ENCODE peak calls at places on chromosomes 13 and 19, in ten cellular contexts. One of them, this sample, is unnamed.

GRCh38 chr13:23681253-23681652 is 111.0 kb downstream of the TNFRSF19 start:
- DNase-seq in SHP77: no peak
- DNase-seq in choroid plexus epithelial cell: peak
- DNase-seq in cardiac fibroblast: peak
- DNase-seq in NCI-H1417 treated with DMSO at 0.1 percent for 48 hours: no peak
- DNase-seq in GM04504: peak
- DNase-seq in AG08396: no peak
- DNase-seq in stimulated activated CD4-positive, alpha-beta T cell treated with anti-CD3 and anti-CD28 coated beads, TNF-alpha, amount 100 ng/mL, for 24 hours: no peak
- DNase-seq in stomach: no peak
- DNase-seq in M059J: no peak
- DNase-seq in this sample: no peak

GRCh38 chr13:113458218-113459065 is 5.2 kb upstream of the ADPRHL1 start:
- DNase-seq in stomach: no peak
- DNase-seq in AG08396: peak
- DNase-seq in NCI-H1417 treated with DMSO at 0.1 percent for 48 hours: no peak
- DNase-seq in choroid plexus epithelial cell: peak
- DNase-seq in M059J: no peak
- DNase-seq in stimulated activated CD4-positive, alpha-beta T cell treated with anti-CD3 and anti-CD28 coated beads, TNF-alpha, amount 100 ng/mL, for 24 hours: no peak
- DNase-seq in SHP77: no peak
- DNase-seq in cardiac fibroblast: peak
- DNase-seq in GM04504: no peak
- DNase-seq in this sample: peak

GRCh38 chr13:31043891-31044657 is 111.6 kb downstream of the TEX26 start:
- DNase-seq in stimulated activated CD4-positive, alpha-beta T cell treated with anti-CD3 and anti-CD28 coated beads, TNF-alpha, amount 100 ng/mL, for 24 hours: peak
- DNase-seq in AG08396: peak
- DNase-seq in SHP77: peak
- DNase-seq in stomach: peak
- DNase-seq in GM04504: peak
- DNase-seq in NCI-H1417 treated with DMSO at 0.1 percent for 48 hours: peak
- DNase-seq in M059J: peak
- DNase-seq in choroid plexus epithelial cell: peak
- DNase-seq in cardiac fibroblast: peak
- DNase-seq in this sample: peak

GRCh38 chr19:45539460-45539859 is 32.2 kb downstream of the VASP start:
- DNase-seq in choroid plexus epithelial cell: no peak
- DNase-seq in AG08396: no peak
- DNase-seq in M059J: no peak
- DNase-seq in cardiac fibroblast: no peak
- DNase-seq in GM04504: no peak
- DNase-seq in SHP77: no peak
- DNase-seq in stomach: no peak
- DNase-seq in NCI-H1417 treated with DMSO at 0.1 percent for 48 hours: no peak
- DNase-seq in stimulated activated CD4-positive, alpha-beta T cell treated with anti-CD3 and anti-CD28 coated beads, TNF-alpha, amount 100 ng/mL, for 24 hours: no peak
- DNase-seq in this sample: no peak

GRCh38 chr13:99320693-99321481 is 13.7 kb upstream of the GPR183 start:
- DNase-seq in stimulated activated CD4-positive, alpha-beta T cell treated with anti-CD3 and anti-CD28 coated beads, TNF-alpha, amount 100 ng/mL, for 24 hours: no peak
- DNase-seq in M059J: peak
- DNase-seq in choroid plexus epithelial cell: peak
- DNase-seq in stomach: no peak
- DNase-seq in cardiac fibroblast: peak
- DNase-seq in SHP77: no peak
- DNase-seq in AG08396: no peak
- DNase-seq in NCI-H1417 treated with DMSO at 0.1 percent for 48 hours: no peak
- DNase-seq in GM04504: peak
- DNase-seq in this sample: peak

GRCh38 chr13:29583073-29583785 is 12.3 kb downstream of the SLC7A1 start:
- DNase-seq in GM04504: no peak
- DNase-seq in choroid plexus epithelial cell: peak
- DNase-seq in SHP77: no peak
- DNase-seq in AG08396: peak
- DNase-seq in cardiac fibroblast: no peak
- DNase-seq in NCI-H1417 treated with DMSO at 0.1 percent for 48 hours: no peak
- DNase-seq in stimulated activated CD4-positive, alpha-beta T cell treated with anti-CD3 and anti-CD28 coated beads, TNF-alpha, amount 100 ng/mL, for 24 hours: no peak
- DNase-seq in M059J: peak
- DNase-seq in stomach: no peak
- DNase-seq in this sample: no peak

GRCh38 chr19:56332695-56333094 is 18.1 kb upstream of the ZSCAN5A start:
- DNase-seq in stimulated activated CD4-positive, alpha-beta T cell treated with anti-CD3 and anti-CD28 coated beads, TNF-alpha, amount 100 ng/mL, for 24 hours: no peak
- DNase-seq in AG08396: no peak
- DNase-seq in SHP77: no peak
- DNase-seq in stomach: no peak
- DNase-seq in GM04504: no peak
- DNase-seq in NCI-H1417 treated with DMSO at 0.1 percent for 48 hours: no peak
- DNase-seq in choroid plexus epithelial cell: no peak
- DNase-seq in cardiac fibroblast: no peak
- DNase-seq in M059J: no peak
- DNase-seq in this sample: no peak

GRCh38 chr19:17260842-17261325 is 3.7 kb downstream of the USHBP1 start:
- DNase-seq in M059J: peak
- DNase-seq in stimulated activated CD4-positive, alpha-beta T cell treated with anti-CD3 and anti-CD28 coated beads, TNF-alpha, amount 100 ng/mL, for 24 hours: peak
- DNase-seq in choroid plexus epithelial cell: peak
- DNase-seq in SHP77: peak
- DNase-seq in GM04504: no peak
- DNase-seq in stomach: peak
- DNase-seq in cardiac fibroblast: peak
- DNase-seq in NCI-H1417 treated with DMSO at 0.1 percent for 48 hours: no peak
- DNase-seq in AG08396: peak
- DNase-seq in this sample: peak

GRCh38 chr13:20942938-20943518 is 40.5 kb upstream of the XPO4 start:
- DNase-seq in SHP77: no peak
- DNase-seq in NCI-H1417 treated with DMSO at 0.1 percent for 48 hours: no peak
- DNase-seq in GM04504: no peak
- DNase-seq in choroid plexus epithelial cell: no peak
- DNase-seq in cardiac fibroblast: no peak
- DNase-seq in stomach: no peak
- DNase-seq in stimulated activated CD4-positive, alpha-beta T cell treated with anti-CD3 and anti-CD28 coated beads, TNF-alpha, amount 100 ng/mL, for 24 hours: no peak
- DNase-seq in M059J: no peak
- DNase-seq in AG08396: no peak
- DNase-seq in this sample: no peak

GRCh38 chr13:27617801-27618411 is 2.4 kb downstream of the LNX2 start:
- DNase-seq in SHP77: no peak
- DNase-seq in M059J: no peak
- DNase-seq in GM04504: no peak
- DNase-seq in stimulated activated CD4-positive, alpha-beta T cell treated with anti-CD3 and anti-CD28 coated beads, TNF-alpha, amount 100 ng/mL, for 24 hours: no peak
- DNase-seq in NCI-H1417 treated with DMSO at 0.1 percent for 48 hours: no peak
- DNase-seq in choroid plexus epithelial cell: no peak
- DNase-seq in stomach: peak
- DNase-seq in cardiac fibroblast: no peak
- DNase-seq in AG08396: no peak
- DNase-seq in this sample: no peak

GRCh38 chr19:41887711-41888382 is 4.9 kb downstream of the ARHGEF1 start:
- DNase-seq in NCI-H1417 treated with DMSO at 0.1 percent for 48 hours: no peak
- DNase-seq in cardiac fibroblast: no peak
- DNase-seq in M059J: peak
- DNase-seq in SHP77: no peak
- DNase-seq in choroid plexus epithelial cell: peak
- DNase-seq in stimulated activated CD4-positive, alpha-beta T cell treated with anti-CD3 and anti-CD28 coated beads, TNF-alpha, amount 100 ng/mL, for 24 hours: peak
- DNase-seq in AG08396: no peak
- DNase-seq in stomach: peak
- DNase-seq in GM04504: no peak
- DNase-seq in this sample: no peak

GRCh38 chr19:49488046-49488862 is 846 bp downstream of the RPL13A start:
- DNase-seq in cardiac fibroblast: no peak
- DNase-seq in AG08396: no peak
- DNase-seq in SHP77: no peak
- DNase-seq in M059J: no peak
- DNase-seq in stomach: no peak
- DNase-seq in GM04504: no peak
- DNase-seq in choroid plexus epithelial cell: no peak
- DNase-seq in stimulated activated CD4-positive, alpha-beta T cell treated with anti-CD3 and anti-CD28 coated beads, TNF-alpha, amount 100 ng/mL, for 24 hours: no peak
- DNase-seq in NCI-H1417 treated with DMSO at 0.1 percent for 48 hours: no peak
- DNase-seq in this sample: peak

GRCh38 chr13:113951246-113951999 is 22.5 kb downstream of the C13orf46 start:
- DNase-seq in AG08396: peak
- DNase-seq in stomach: peak
- DNase-seq in GM04504: peak
- DNase-seq in NCI-H1417 treated with DMSO at 0.1 percent for 48 hours: no peak
- DNase-seq in SHP77: peak
- DNase-seq in M059J: no peak
- DNase-seq in cardiac fibroblast: peak
- DNase-seq in stimulated activated CD4-positive, alpha-beta T cell treated with anti-CD3 and anti-CD28 coated beads, TNF-alpha, amount 100 ng/mL, for 24 hours: peak
- DNase-seq in choroid plexus epithelial cell: peak
- DNase-seq in this sample: peak

GRCh38 chr19:13195678-13196077 is 45.5 kb downstream of the IER2 start:
- DNase-seq in stomach: peak
- DNase-seq in AG08396: no peak
- DNase-seq in cardiac fibroblast: no peak
- DNase-seq in choroid plexus epithelial cell: no peak
- DNase-seq in M059J: no peak
- DNase-seq in SHP77: peak
- DNase-seq in NCI-H1417 treated with DMSO at 0.1 percent for 48 hours: no peak
- DNase-seq in GM04504: no peak
- DNase-seq in stimulated activated CD4-positive, alpha-beta T cell treated with anti-CD3 and anti-CD28 coated beads, TNF-alpha, amount 100 ng/mL, for 24 hours: peak
- DNase-seq in this sample: peak

GRCh38 chr13:106570354-106570822 is 2.5 kb upstream of the ARGLU1 start:
- DNase-seq in stomach: peak
- DNase-seq in SHP77: peak
- DNase-seq in cardiac fibroblast: peak
- DNase-seq in NCI-H1417 treated with DMSO at 0.1 percent for 48 hours: no peak
- DNase-seq in AG08396: peak
- DNase-seq in choroid plexus epithelial cell: peak
- DNase-seq in GM04504: no peak
- DNase-seq in M059J: no peak
- DNase-seq in stimulated activated CD4-positive, alpha-beta T cell treated with anti-CD3 and anti-CD28 coated beads, TNF-alpha, amount 100 ng/mL, for 24 hours: peak
- DNase-seq in this sample: peak

GRCh38 chr13:30792257-30793000 is 57.1 kb downstream of the ALOX5AP start:
- DNase-seq in M059J: peak
- DNase-seq in stomach: peak
- DNase-seq in AG08396: peak
- DNase-seq in cardiac fibroblast: peak
- DNase-seq in GM04504: peak
- DNase-seq in SHP77: peak
- DNase-seq in choroid plexus epithelial cell: peak
- DNase-seq in NCI-H1417 treated with DMSO at 0.1 percent for 48 hours: no peak
- DNase-seq in stimulated activated CD4-positive, alpha-beta T cell treated with anti-CD3 and anti-CD28 coated beads, TNF-alpha, amount 100 ng/mL, for 24 hours: no peak
- DNase-seq in this sample: peak

GRCh38 chr19:43743059-43743458 is 11.7 kb downstream of the SMG9 start:
- DNase-seq in SHP77: no peak
- DNase-seq in choroid plexus epithelial cell: peak
- DNase-seq in GM04504: no peak
- DNase-seq in M059J: peak
- DNase-seq in stomach: no peak
- DNase-seq in stimulated activated CD4-positive, alpha-beta T cell treated with anti-CD3 and anti-CD28 coated beads, TNF-alpha, amount 100 ng/mL, for 24 hours: no peak
- DNase-seq in cardiac fibroblast: peak
- DNase-seq in NCI-H1417 treated with DMSO at 0.1 percent for 48 hours: no peak
- DNase-seq in AG08396: peak
- DNase-seq in this sample: no peak

GRCh38 chr13:111992911-111993310 is 74.0 kb upstream of the SOX1 start:
- DNase-seq in M059J: no peak
- DNase-seq in stomach: no peak
- DNase-seq in choroid plexus epithelial cell: no peak
- DNase-seq in NCI-H1417 treated with DMSO at 0.1 percent for 48 hours: no peak
- DNase-seq in SHP77: no peak
- DNase-seq in stimulated activated CD4-positive, alpha-beta T cell treated with anti-CD3 and anti-CD28 coated beads, TNF-alpha, amount 100 ng/mL, for 24 hours: no peak
- DNase-seq in AG08396: no peak
- DNase-seq in cardiac fibroblast: no peak
- DNase-seq in GM04504: no peak
- DNase-seq in this sample: no peak

GRCh38 chr19:750640-751423 is at the start of gene MISP:
- DNase-seq in NCI-H1417 treated with DMSO at 0.1 percent for 48 hours: peak
- DNase-seq in stomach: peak
- DNase-seq in choroid plexus epithelial cell: no peak
- DNase-seq in AG08396: no peak
- DNase-seq in cardiac fibroblast: no peak
- DNase-seq in M059J: no peak
- DNase-seq in stimulated activated CD4-positive, alpha-beta T cell treated with anti-CD3 and anti-CD28 coated beads, TNF-alpha, amount 100 ng/mL, for 24 hours: no peak
- DNase-seq in GM04504: no peak
- DNase-seq in SHP77: peak
- DNase-seq in this sample: peak

GRCh38 chr19:52943884-52944643 is 18.6 kb downstream of the ZNF816 start:
- DNase-seq in stomach: no peak
- DNase-seq in GM04504: no peak
- DNase-seq in SHP77: no peak
- DNase-seq in M059J: no peak
- DNase-seq in stimulated activated CD4-positive, alpha-beta T cell treated with anti-CD3 and anti-CD28 coated beads, TNF-alpha, amount 100 ng/mL, for 24 hours: no peak
- DNase-seq in AG08396: no peak
- DNase-seq in NCI-H1417 treated with DMSO at 0.1 percent for 48 hours: no peak
- DNase-seq in choroid plexus epithelial cell: no peak
- DNase-seq in cardiac fibroblast: no peak
- DNase-seq in this sample: no peak

GRCh38 chr13:40440990-40441820 is 225.2 kb downstream of the FOXO1 start:
- DNase-seq in stomach: peak
- DNase-seq in GM04504: no peak
- DNase-seq in SHP77: peak
- DNase-seq in NCI-H1417 treated with DMSO at 0.1 percent for 48 hours: no peak
- DNase-seq in M059J: peak
- DNase-seq in cardiac fibroblast: peak
- DNase-seq in stimulated activated CD4-positive, alpha-beta T cell treated with anti-CD3 and anti-CD28 coated beads, TNF-alpha, amount 100 ng/mL, for 24 hours: no peak
- DNase-seq in choroid plexus epithelial cell: peak
- DNase-seq in AG08396: peak
- DNase-seq in this sample: no peak

GRCh38 chr13:99197257-99197651 is 3.4 kb upstream of the UBAC2 start:
- DNase-seq in choroid plexus epithelial cell: no peak
- DNase-seq in NCI-H1417 treated with DMSO at 0.1 percent for 48 hours: no peak
- DNase-seq in stomach: no peak
- DNase-seq in stimulated activated CD4-positive, alpha-beta T cell treated with anti-CD3 and anti-CD28 coated beads, TNF-alpha, amount 100 ng/mL, for 24 hours: no peak
- DNase-seq in AG08396: no peak
- DNase-seq in cardiac fibroblast: no peak
- DNase-seq in GM04504: no peak
- DNase-seq in SHP77: no peak
- DNase-seq in M059J: no peak
- DNase-seq in this sample: peak